ENCODE peak calls at places on chromosome 16, in six cellular contexts. A is cortex of kidney; T is DMS153; S is stimulated activated CD4-positive, alpha-beta T cell treated with anti-CD3 and anti-CD28 coated beads, Interleukin-4, amount 100 ng/mL, for 24 hours; V is dermis microvascular lymphatic vessel endothelial cell; C is NB4. J is an unnamed sample.

GRCh38 chr16:67531247-67531646 is 2.6 kb downstream of the RIPOR1 start:
- DNase-seq in A (no peak), T (no peak), S (no peak), V (no peak), C (peak; percentile 61), J (peak; percentile 61)

GRCh38 chr16:22969567-22969966 is 155.6 kb downstream of the HS3ST2 start:
- DNase-seq in A (no peak), T (no peak), S (no peak), V (peak; percentile 15), C (no peak), J (no peak)

GRCh38 chr16:21656795-21657768 is 4.7 kb upstream of the IGSF6 start:
- DNase-seq in A (no peak), T (peak; percentile 6), S (peak; percentile 52), V (peak; percentile 67), C (peak; percentile 68), J (peak; percentile 17)

GRCh38 chr16:77223184-77223583 is 24.0 kb downstream of the SYCE1L start:
- DNase-seq in A (no peak), T (no peak), S (no peak), V (no peak), C (peak; percentile 40), J (peak; percentile 20)

GRCh38 chr16:75591001-75591852 is 25.0 kb downstream of the GABARAPL2 start:
- DNase-seq in A (no peak), T (no peak), S (no peak), V (peak; percentile 77), C (no peak), J (no peak)

GRCh38 chr16:14489460-14489859 is 140.6 kb downstream of the PARN start:
- DNase-seq in A (no peak), T (no peak), S (no peak), V (no peak), C (peak; percentile 44), J (peak; percentile 14)

GRCh38 chr16:70634861-70635260 is 11.5 kb upstream of the IL34 start:
- DNase-seq in A (no peak), T (no peak), S (no peak), V (peak; percentile 24), C (no peak), J (no peak)

GRCh38 chr16:14186007-14186953 is 115.2 kb downstream of the MRTFB start:
- DNase-seq in A (no peak), T (peak; percentile 69), S (no peak), V (peak; percentile 49), C (no peak), J (no peak)

GRCh38 chr16:58022601-58023371 is 2.8 kb upstream of the MMP15 start:
- DNase-seq in A (no peak), T (peak; percentile 64), S (no peak), V (peak; percentile 42), C (no peak), J (no peak)

GRCh38 chr16:65473699-65474098 is 351.8 kb upstream of the CDH11 start:
- DNase-seq in A (no peak), T (no peak), S (no peak), V (no peak), C (no peak), J (no peak)

GRCh38 chr16:5649762-5650445 is 552.3 kb upstream of the EEF2KMT start:
- DNase-seq in A (no peak), T (peak; percentile 89), S (no peak), V (no peak), C (no peak), J (no peak)

GRCh38 chr16:70661918-70662641 is 15.7 kb downstream of the IL34 start:
- DNase-seq in A (no peak), T (no peak), S (no peak), V (no peak), C (no peak), J (no peak)

GRCh38 chr16:73916839-73917594 is 379.6 kb upstream of the PSMD7 start:
- DNase-seq in A (no peak), T (no peak), S (no peak), V (no peak), C (peak; percentile 13), J (no peak)

GRCh38 chr16:23826528-23827244 is 9.1 kb upstream of the PRKCB start:
- DNase-seq in A (no peak), T (no peak), S (no peak), V (no peak), C (peak; percentile 92), J (peak; percentile 59)

GRCh38 chr16:12016166-12016947 is 39.8 kb downstream of the SNX29 start:
- DNase-seq in A (no peak), T (no peak), S (no peak), V (no peak), C (no peak), J (no peak)

GRCh38 chr16:75053791-75054555 is 55.1 kb downstream of the ZNRF1 start:
- DNase-seq in A (no peak), T (peak; percentile 85), S (no peak), V (peak; percentile 38), C (peak; percentile 49), J (no peak)

GRCh38 chr16:11783319-11784047 is 13.6 kb downstream of the ZC3H7A start:
- DNase-seq in A (no peak), T (peak; percentile 9), S (peak; percentile 65), V (peak; percentile 83), C (no peak), J (no peak)

GRCh38 chr16:72848045-72848410 is 199.9 kb downstream of the ZFHX3 start:
- DNase-seq in A (no peak), T (no peak), S (no peak), V (no peak), C (no peak), J (no peak)

GRCh38 chr16:252366-253337 is 18.0 kb downstream of the FAM234A start:
- DNase-seq in A (no peak), T (no peak), S (peak; percentile 28), V (no peak), C (no peak), J (peak; percentile 40)

GRCh38 chr16:20904507-20905079 is 4.0 kb downstream of the LYRM1 start:
- DNase-seq in A (no peak), T (peak; percentile 67), S (peak; percentile 21), V (peak; percentile 97), C (peak; percentile 93), J (peak; percentile 73)

GRCh38 chr16:4245400-4245799 is 3.5 kb upstream of the SRL start:
- DNase-seq in A (no peak), T (no peak), S (no peak), V (no peak), C (no peak), J (no peak)

GRCh38 chr16:16797239-16797638 is 418.3 kb downstream of the NPIPA7 start:
- DNase-seq in A (no peak), T (no peak), S (no peak), V (no peak), C (peak; percentile 27), J (peak; percentile 0)

GRCh38 chr16:51374346-51374745 is 223.3 kb upstream of the SALL1 start:
- DNase-seq in A (no peak), T (no peak), S (no peak), V (no peak), C (no peak), J (no peak)

GRCh38 chr16:85288869-85289660 is 176.8 kb upstream of the CIBAR2 start:
- DNase-seq in A (no peak), T (no peak), S (no peak), V (no peak), C (no peak), J (no peak)

GRCh38 chr16:19926449-19927390 is 42.1 kb upstream of the GPRC5B start:
- DNase-seq in A (no peak), T (no peak), S (no peak), V (peak; percentile 22), C (peak; percentile 44), J (no peak)

GRCh38 chr16:19595043-19595767 is 39.7 kb downstream of the VPS35L start:
- DNase-seq in A (no peak), T (no peak), S (no peak), V (peak; percentile 86), C (no peak), J (no peak)

GRCh38 chr16:65534121-65534528 is 412.3 kb upstream of the CDH11 start:
- DNase-seq in A (no peak), T (no peak), S (no peak), V (no peak), C (no peak), J (no peak)